ENCODE peak calls at places on chromosomes 6 and 20, in nine cellular contexts. Y, A, Q, Z, S, U, C, E and F are unnamed samples.

GRCh38 chr6:35723587-35723986 is 13.2 kb upstream of the ARMC12 start:
- DNase-seq in C (no peak), S (no peak), Y (no peak), Q (no peak), U (no peak), E (no peak), Z (no peak), A (no peak), F (no peak)

GRCh38 chr20:37528442-37529213 is 952 bp upstream of the BLCAP start:
- DNase-seq in A (no peak), Q (peak), C (no peak), Y (no peak), S (peak), U (no peak), Z (no peak), E (no peak), F (no peak)

GRCh38 chr6:47414517-47415167 is 62.9 kb upstream of the CD2AP start:
- DNase-seq in C (no peak), E (peak), S (no peak), A (peak), Q (peak), U (no peak), Y (peak), Z (no peak), F (no peak)

GRCh38 chr6:1254326-1254725 is 57.6 kb upstream of the FOXQ1 start:
- DNase-seq in S (no peak), A (no peak), E (no peak), Z (no peak), U (no peak), Q (no peak), C (no peak), Y (no peak), F (no peak)

GRCh38 chr6:14165091-14165490 is 47.5 kb downstream of the CD83 start:
- DNase-seq in Y (peak), A (no peak), S (no peak), U (no peak), E (no peak), Z (peak), C (no peak), Q (peak), F (no peak)

GRCh38 chr20:24291066-24291465 is 178.4 kb upstream of the SYNDIG1 start:
- DNase-seq in Z (no peak), E (no peak), S (no peak), Y (no peak), U (no peak), Q (no peak), A (no peak), C (no peak), F (no peak)

GRCh38 chr6:31734703-31735500 is 1.4 kb downstream of the CLIC1 start:
- DNase-seq in C (peak), Z (no peak), E (peak), S (peak), U (peak), Q (peak), Y (peak), A (peak), F (no peak)

GRCh38 chr6:25717856-25718740 is 36.4 kb upstream of the SLC17A4 start:
- DNase-seq in A (no peak), C (no peak), E (peak), Z (peak), U (no peak), Q (peak), Y (peak), S (no peak), F (no peak)

GRCh38 chr6:75094614-75095321 is 111.1 kb downstream of the COL12A1 start:
- DNase-seq in Z (no peak), E (no peak), Q (no peak), A (no peak), U (no peak), S (no peak), C (no peak), Y (peak), F (no peak)

GRCh38 chr20:62356948-62357667 is 10.0 kb downstream of the LAMA5 start:
- DNase-seq in E (peak), A (no peak), S (no peak), U (no peak), C (peak), Y (peak), Z (no peak), Q (peak), F (peak)

GRCh38 chr6:32941412-32941784 is 570 bp upstream of the HLA-DMB start:
- DNase-seq in S (peak), Q (no peak), A (peak), E (no peak), Y (no peak), U (no peak), C (no peak), Z (no peak), F (no peak)

GRCh38 chr20:10511507-10512231 is 76.6 kb downstream of the SLX4IP start:
- DNase-seq in E (peak), U (peak), Z (peak), S (peak), A (peak), C (peak), Y (peak), Q (peak), F (peak)

GRCh38 chr6:134453792-134454510 is 136.0 kb upstream of the SGK1 start:
- DNase-seq in A (no peak), Z (no peak), E (peak), S (no peak), Y (no peak), C (no peak), U (no peak), Q (peak), F (no peak)

GRCh38 chr20:48886189-48886588 is 35.3 kb upstream of the ARFGEF2 start:
- DNase-seq in Y (no peak), A (no peak), Z (no peak), U (no peak), Q (no peak), C (peak), E (no peak), S (no peak), F (no peak)

GRCh38 chr20:9409352-9409751 is 105.0 kb upstream of the LAMP5 start:
- DNase-seq in Q (peak), C (no peak), U (no peak), Z (no peak), Y (peak), E (no peak), A (no peak), S (no peak), F (no peak)

GRCh38 chr20:51953731-51954340 is 151.5 kb upstream of the SALL4 start:
- DNase-seq in Q (no peak), Y (no peak), A (no peak), C (no peak), S (no peak), E (no peak), Z (no peak), U (no peak), F (no peak)

GRCh38 chr6:151537561-151537960 is 43.7 kb downstream of the CCDC170 start:
- DNase-seq in S (no peak), A (no peak), Z (no peak), C (no peak), U (no peak), Y (no peak), Q (no peak), E (no peak), F (no peak)

GRCh38 chr6:102068349-102068748 is 674.8 kb downstream of the GRIK2 start:
- DNase-seq in S (no peak), C (no peak), A (no peak), Z (no peak), E (no peak), Q (no peak), U (no peak), Y (no peak), F (no peak)

GRCh38 chr6:102064142-102064541 is 670.6 kb downstream of the GRIK2 start:
- DNase-seq in C (no peak), Z (no peak), S (no peak), Q (no peak), U (no peak), A (no peak), E (no peak), Y (no peak), F (no peak)
- H3K4me3 ChIP-seq in C (no peak), Z (no peak), S (no peak), Q (no peak), U (no peak), A (no peak), E (no peak), Y (no peak), F (no peak)

GRCh38 chr20:3730803-3731370 is 1.6 kb upstream of the HSPA12B start:
- DNase-seq in E (no peak), U (no peak), Z (no peak), A (no peak), S (no peak), Q (no peak), Y (no peak), C (no peak), F (no peak)

GRCh38 chr20:3733119-3733995 is 872 bp downstream of the HSPA12B start:
- DNase-seq in Z (no peak), A (no peak), U (no peak), Y (no peak), E (no peak), S (no peak), Q (no peak), C (no peak), F (no peak)

GRCh38 chr20:3734111-3734843 is 1.8 kb downstream of the HSPA12B start:
- DNase-seq in Z (no peak), Q (no peak), S (peak), C (no peak), A (no peak), Y (no peak), E (no peak), U (peak), F (peak)

GRCh38 chr20:3731944-3732326 is 550 bp upstream of the HSPA12B start:
- DNase-seq in Z (no peak), E (no peak), S (no peak), U (no peak), Q (no peak), Y (no peak), C (no peak), A (no peak), F (peak)

GRCh38 chr20:3732327-3733118 is at the start of gene HSPA12B:
- DNase-seq in Z (no peak), Q (no peak), C (no peak), A (no peak), S (no peak), E (no peak), U (no peak), Y (no peak), F (no peak)
- H3K4me3 ChIP-seq in Z (peak), Q (no peak), C (peak), A (no peak), S (peak), E (no peak), U (peak), Y (no peak), F (peak)

GRCh38 chr6:79544299-79544927 is 7.2 kb upstream of the LCA5 start:
- DNase-seq in S (no peak), E (no peak), Y (peak), C (no peak), A (no peak), U (no peak), Z (no peak), Q (no peak), F (no peak)
- H3K4me3 ChIP-seq in S (peak), E (no peak), Y (peak), C (peak), A (no peak), U (no peak), Z (no peak), Q (no peak), F (peak)

GRCh38 chr6:169215201-169215661 is 38.4 kb downstream of the THBS2 start:
- DNase-seq in Y (no peak), A (no peak), Z (no peak), E (no peak), U (peak), S (no peak), Q (no peak), C (no peak), F (peak)
- H3K4me3 ChIP-seq in Y (no peak), A (no peak), Z (no peak), E (no peak), U (no peak), S (no peak), Q (no peak), C (no peak), F (no peak)

GRCh38 chr20:35600176-35600995 is 15.2 kb upstream of the SPAG4 start:
- DNase-seq in Z (no peak), E (no peak), C (no peak), S (no peak), A (no peak), U (no peak), Q (no peak), Y (no peak), F (peak)
- H3K4me3 ChIP-seq in Z (peak), E (peak), C (peak), S (peak), A (peak), U (no peak), Q (no peak), Y (peak), F (peak)

GRCh38 chr6:118678866-118679265 is 27.5 kb upstream of the CEP85L start:
- DNase-seq in Y (peak), S (no peak), E (no peak), Q (peak), A (no peak), U (no peak), C (no peak), Z (no peak), F (no peak)

GRCh38 chr6:118680452-118681095 is 29.2 kb upstream of the CEP85L start:
- DNase-seq in U (no peak), Q (no peak), Z (no peak), S (no peak), E (no peak), C (no peak), A (no peak), Y (no peak), F (no peak)

GRCh38 chr6:118677193-118677592 is 25.8 kb upstream of the CEP85L start:
- DNase-seq in E (no peak), Y (no peak), C (no peak), A (no peak), U (no peak), Z (no peak), Q (no peak), S (no peak), F (no peak)

GRCh38 chr6:118675225-118675624 is 23.8 kb upstream of the CEP85L start:
- DNase-seq in C (no peak), Y (no peak), A (no peak), S (no peak), Z (no peak), Q (no peak), E (no peak), U (no peak), F (no peak)

DNA sequence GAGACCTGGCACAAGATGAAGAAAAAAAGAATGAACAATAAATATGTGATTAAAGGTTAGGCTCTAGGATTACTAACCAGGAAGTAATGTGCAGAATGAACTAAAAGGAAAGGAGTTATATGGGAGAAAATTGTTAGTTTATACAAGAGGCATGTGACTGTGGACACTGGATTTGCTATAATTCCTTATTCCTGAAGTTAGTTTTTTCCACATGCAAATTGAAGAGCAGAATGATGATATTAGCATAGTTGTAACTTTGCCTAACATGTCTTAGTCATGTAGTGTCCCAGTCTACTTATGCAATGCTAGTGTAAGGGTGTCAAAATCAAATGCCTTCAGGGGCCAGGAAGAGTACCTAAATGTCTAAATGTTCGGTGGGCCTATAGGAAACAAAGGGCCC is 27.9 kb upstream of the CEP85L start:
- DNase-seq in U (no peak), C (no peak), Q (peak), Y (peak), Z (no peak), S (no peak), A (no peak), E (no peak), F (no peak)
- H3K4me3 ChIP-seq in U (no peak), C (no peak), Q (no peak), Y (no peak), Z (no peak), S (no peak), A (no peak), E (no peak), F (no peak)

DNA sequence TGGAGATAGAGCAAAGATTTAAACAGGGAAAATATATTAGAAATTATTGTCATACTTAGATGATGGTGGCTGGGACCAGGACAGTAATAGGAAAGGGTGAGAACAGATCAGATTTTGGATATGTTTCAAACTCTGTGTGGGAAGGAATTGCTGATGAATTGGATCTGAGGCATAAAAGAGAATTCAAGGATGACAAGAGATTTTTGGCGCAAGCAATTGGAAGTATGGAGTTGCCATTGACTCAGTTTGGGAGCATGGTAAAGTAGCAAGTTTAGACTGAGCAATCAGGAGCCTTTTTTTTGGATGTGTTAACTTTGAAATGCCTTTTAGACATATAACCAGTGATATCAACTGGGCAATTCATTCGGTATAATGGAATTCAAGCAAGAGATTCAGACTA is 14.4 kb downstream of the TAB2 start:
- DNase-seq in Z (no peak), U (no peak), S (no peak), E (no peak), C (no peak), Q (no peak), A (no peak), Y (no peak), F (no peak)
- H3K4me3 ChIP-seq in Z (no peak), U (no peak), S (no peak), E (no peak), C (no peak), Q (no peak), A (no peak), Y (no peak), F (no peak)

GRCh38 chr6:170283212-170284081 is 7.4 kb downstream of the DLL1 start:
- DNase-seq in U (no peak), Q (no peak), Z (no peak), E (peak), S (no peak), A (no peak), C (no peak), Y (no peak), F (peak)
- H3K4me3 ChIP-seq in U (no peak), Q (no peak), Z (no peak), E (no peak), S (no peak), A (no peak), C (no peak), Y (no peak), F (no peak)

GRCh38 chr6:85592044-85592443 is 1.6 kb downstream of the SNX14 start:
- DNase-seq in Z (no peak), U (no peak), E (no peak), Q (no peak), A (no peak), S (no peak), C (no peak), Y (no peak), F (no peak)
- H3K4me3 ChIP-seq in Z (peak), U (no peak), E (no peak), Q (no peak), A (no peak), S (peak), C (peak), Y (peak), F (no peak)

GRCh38 chr20:43681991-43682410 is 15.1 kb downstream of the MYBL2 start:
- DNase-seq in A (peak), U (no peak), Z (no peak), Y (no peak), C (no peak), Q (no peak), S (peak), E (peak), F (no peak)

GRCh38 chr20:43676368-43676767 is 9.5 kb downstream of the MYBL2 start:
- DNase-seq in Z (no peak), E (no peak), C (no peak), Y (no peak), A (no peak), U (no peak), S (no peak), Q (no peak), F (no peak)

GRCh38 chr20:43682446-43682845 is 15.5 kb downstream of the MYBL2 start:
- DNase-seq in C (no peak), A (no peak), E (peak), S (peak), U (no peak), Y (no peak), Z (no peak), Q (no peak), F (no peak)

GRCh38 chr20:43681468-43681942 is 14.6 kb downstream of the MYBL2 start:
- DNase-seq in C (no peak), U (no peak), Y (no peak), S (peak), E (peak), A (no peak), Q (no peak), Z (no peak), F (no peak)

GRCh38 chr20:43680976-43681375 is 14.1 kb downstream of the MYBL2 start:
- DNase-seq in S (no peak), C (no peak), E (peak), A (no peak), Z (no peak), U (no peak), Y (no peak), Q (no peak), F (no peak)
- H3K4me3 ChIP-seq in S (no peak), C (no peak), E (no peak), A (no peak), Z (no peak), U (no peak), Y (no peak), Q (no peak), F (no peak)